ENCODE peak calls at places on chromosomes 7 and 10, in six cellular contexts. H is H9, O is IMR-90, X is mesenchymal stem cell, C is neuronal stem cell, A is H1. T is an unnamed sample. For H3K9me3, the result is how much of the 10 kb centered on the place peaks cover.

GRCh38 chr10:77713506-77714280 is 76.1 kb upstream of the KCNMA1 start:
- DNase-seq in H (no peak), O (peak), X (no peak), C (no peak), A (no peak), T (no peak)

GRCh38 chr10:69733791-69734261 is 67.9 kb upstream of the COL13A1 start:
- DNase-seq in H (no peak), O (peak), X (peak), C (no peak), A (no peak), T (no peak)

GRCh38 chr10:2984682-2985081 is 82.7 kb upstream of the PFKP start:
- DNase-seq in H (no peak), O (no peak), X (no peak), C (no peak), A (no peak), T (no peak)

GRCh38 chr10:12177642-12178041 is 18.0 kb downstream of the NUDT5 start:
- DNase-seq in H (no peak), O (peak), X (no peak), C (no peak), A (no peak), T (no peak)

GRCh38 chr10:52961298-52961697 is 188.7 kb upstream of the MBL2 start:
- DNase-seq in H (no peak), O (no peak), X (peak), C (no peak), A (no peak), T (no peak)

GRCh38 chr10:51430506-51430905 is 268.9 kb downstream of the CSTF2T start:
- DNase-seq in H (no peak), O (no peak), X (no peak), C (no peak), A (no peak), T (no peak)

GRCh38 chr10:4688620-4689019 is 137.4 kb upstream of the AKR1E2 start:
- DNase-seq in H (no peak), O (no peak), X (peak), C (no peak), A (no peak), T (no peak)

GRCh38 chr10:93758911-93759410 is 1.2 kb downstream of the LGI1 start:
- DNase-seq in H (no peak), O (no peak), X (no peak), C (no peak), A (no peak), T (no peak)

GRCh38 chr7:114021135-114021534 is 102.3 kb upstream of the PPP1R3A start:
- DNase-seq in H (no peak), O (peak), X (no peak), C (no peak), A (no peak), T (no peak)

GRCh38 chr7:17584822-17585221 is 286.4 kb downstream of the AHR start:
- DNase-seq in H (no peak), O (peak), X (peak), C (no peak), A (no peak), T (no peak)

GRCh38 chr7:124387056-124387455 is 354.2 kb upstream of the TMEM229A start:
- DNase-seq in H (no peak), O (no peak), X (no peak), C (no peak), A (no peak), T (no peak)

GRCh38 chr10:100496567-100496966 is 23.1 kb downstream of the SEC31B start:
- DNase-seq in H (no peak), O (no peak), X (no peak), C (no peak), A (no peak), T (no peak)

GRCh38 chr7:94325121-94325475 is 69.6 kb upstream of the COL1A2 start:
- DNase-seq in H (no peak), O (no peak), X (no peak), C (no peak), A (no peak), T (no peak)

GRCh38 chr10:21927601-21928000 is 75.9 kb downstream of the DNAJC1 start:
- DNase-seq in H (no peak), O (peak), X (peak), C (no peak), A (no peak), T (peak)

GRCh38 chr7:101728888-101729883 is 88.2 kb upstream of the CUX1 start:
- DNase-seq in H (no peak), O (peak), X (peak), C (no peak), A (no peak), T (peak)

GRCh38 chr7:98133621-98134266 is 27.1 kb downstream of the LMTK2 start:
- DNase-seq in H (no peak), O (peak), X (peak), C (no peak), A (no peak), T (no peak)

GRCh38 chr7:137454169-137455166 is 110.9 kb upstream of the PTN start:
- DNase-seq in H (no peak), O (peak), X (peak), C (peak), A (no peak), T (peak)

GRCh38 chr7:55975944-55976633 is 11.7 kb downstream of the NIPSNAP2 start:
- DNase-seq in H (no peak), O (no peak), X (no peak), C (no peak), A (no peak), T (no peak)

GRCh38 chr7:82172896-82173295 is 270.7 kb downstream of the CACNA2D1 start:
- DNase-seq in H (no peak), O (peak), X (peak), C (no peak), A (no peak), T (no peak)

GRCh38 chr10:61217851-61218565 is 235.2 kb downstream of the TMEM26 start:
- DNase-seq in H (no peak), O (no peak), X (no peak), C (no peak), A (no peak), T (no peak)

GRCh38 chr7:143511593-143512047 is 33.9 kb downstream of the TAS2R41 start:
- DNase-seq in H (no peak), O (no peak), X (no peak), C (no peak), A (no peak), T (no peak)

GRCh38 chr7:93031795-93032194 is 86.0 kb downstream of the SAMD9 start:
- DNase-seq in H (no peak), O (no peak), X (no peak), C (no peak), A (no peak), T (no peak)

GRCh38 chr10:121281576-121281975 is 316.7 kb downstream of the FGFR2 start:
- DNase-seq in H (no peak), O (no peak), X (no peak), C (no peak), A (no peak), T (peak)

GRCh38 chr10:74072503-74072902 is 74.6 kb downstream of the VCL start:
- DNase-seq in H (no peak), O (peak), X (peak), C (no peak), A (no peak), T (no peak)

GRCh38 chr10:49331431-49331830 is 32.5 kb downstream of the C10orf71 start:
- DNase-seq in H (no peak), O (no peak), X (no peak), C (no peak), A (no peak), T (no peak)

GRCh38 chr10:43252166-43252784 is 14.6 kb downstream of the RASGEF1A start:
- DNase-seq in H (peak), O (no peak), X (no peak), C (no peak), A (no peak), T (no peak)

GRCh38 chr10:11164806-11165590 is 147.3 kb downstream of the CELF2 start:
- DNase-seq in H (peak), O (peak), X (peak), C (peak), A (no peak), T (peak)

GRCh38 chr7:55063633-55064032 is 44.8 kb downstream of the EGFR start:
- DNase-seq in H (no peak), O (peak), X (peak), C (no peak), A (no peak), T (peak)

GRCh38 chr10:116880716-116881440 is 31.6 kb downstream of the ENO4 start:
- DNase-seq in H (no peak), O (no peak), X (peak), C (no peak), A (no peak), T (no peak)

GRCh38 chr7:150977382-150978135 is 562 bp downstream of the KCNH2 start:
- DNase-seq in H (no peak), O (no peak), X (no peak), C (no peak), A (no peak), T (no peak)

GRCh38 chr7:70312336-70312735 is 714.1 kb downstream of the AUTS2 start:
- DNase-seq in H (no peak), O (no peak), X (no peak), C (no peak), A (no peak), T (no peak)

GRCh38 chr10:63375458-63375857 is 90.3 kb downstream of the JMJD1C start:
- DNase-seq in H (no peak), O (no peak), X (peak), C (no peak), A (no peak), T (peak)

GRCh38 chr7:86778271-86778670 is 134.6 kb downstream of the GRM3 start:
- DNase-seq in H (no peak), O (no peak), X (no peak), C (no peak), A (no peak), T (no peak)

GRCh38 chr7:86773309-86773708 is 129.6 kb downstream of the GRM3 start:
- DNase-seq in H (no peak), O (no peak), X (no peak), C (no peak), A (no peak), T (no peak)

GRCh38 chr7:86776136-86776535 is 132.4 kb downstream of the GRM3 start:
- DNase-seq in H (no peak), O (no peak), X (no peak), C (no peak), A (no peak), T (no peak)

GRCh38 chr7:86775203-86775602 is 131.5 kb downstream of the GRM3 start:
- DNase-seq in H (no peak), O (no peak), X (no peak), C (no peak), A (no peak), T (no peak)
- H3K23ac ChIP-seq in H (no peak), O (no peak), X (no peak), C (no peak), A (no peak), T (no peak)

DNA sequence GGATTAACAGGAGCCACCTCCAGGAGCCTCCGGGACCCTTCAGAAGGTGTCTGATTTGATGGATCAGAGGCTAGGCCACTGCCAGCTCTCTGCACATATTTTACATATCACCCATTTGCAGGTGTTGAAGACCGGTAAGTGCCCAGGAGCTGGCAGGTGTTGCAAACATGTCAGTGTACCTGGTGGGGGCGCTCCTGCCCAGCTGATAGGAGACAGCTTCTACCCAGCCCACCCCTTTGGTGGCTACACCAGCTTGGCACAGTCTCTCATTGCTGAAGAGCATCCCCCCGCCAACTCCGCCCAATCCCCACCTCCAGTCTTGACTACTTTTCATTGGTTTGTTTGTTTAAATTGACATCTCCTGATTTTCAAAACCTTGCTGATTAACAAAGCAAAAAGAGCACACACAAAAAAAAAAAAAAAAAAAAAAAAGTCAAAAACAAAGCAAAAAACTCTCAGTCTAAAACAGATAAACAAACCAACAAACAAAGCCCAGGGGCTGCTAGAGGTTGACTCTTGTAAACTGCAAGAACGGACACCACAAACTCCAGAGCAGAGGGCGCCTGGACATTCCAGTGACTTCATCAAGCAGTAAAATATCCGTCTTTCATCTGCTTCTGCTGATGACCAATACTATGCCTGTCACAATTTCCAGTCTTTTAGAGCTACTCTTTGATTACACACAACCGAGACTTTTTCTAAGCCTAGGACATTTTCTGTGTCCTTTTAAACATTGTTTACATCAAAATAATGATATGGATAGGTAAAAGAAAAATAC is 275.3 kb downstream of the NRG3 start:
- DNase-seq in H (peak), O (no peak), X (peak), C (peak), A (peak), T (peak)
- H3K4ac ChIP-seq in H (no peak), O (no peak), X (no peak), C (no peak), A (no peak), T (no peak)

DNA sequence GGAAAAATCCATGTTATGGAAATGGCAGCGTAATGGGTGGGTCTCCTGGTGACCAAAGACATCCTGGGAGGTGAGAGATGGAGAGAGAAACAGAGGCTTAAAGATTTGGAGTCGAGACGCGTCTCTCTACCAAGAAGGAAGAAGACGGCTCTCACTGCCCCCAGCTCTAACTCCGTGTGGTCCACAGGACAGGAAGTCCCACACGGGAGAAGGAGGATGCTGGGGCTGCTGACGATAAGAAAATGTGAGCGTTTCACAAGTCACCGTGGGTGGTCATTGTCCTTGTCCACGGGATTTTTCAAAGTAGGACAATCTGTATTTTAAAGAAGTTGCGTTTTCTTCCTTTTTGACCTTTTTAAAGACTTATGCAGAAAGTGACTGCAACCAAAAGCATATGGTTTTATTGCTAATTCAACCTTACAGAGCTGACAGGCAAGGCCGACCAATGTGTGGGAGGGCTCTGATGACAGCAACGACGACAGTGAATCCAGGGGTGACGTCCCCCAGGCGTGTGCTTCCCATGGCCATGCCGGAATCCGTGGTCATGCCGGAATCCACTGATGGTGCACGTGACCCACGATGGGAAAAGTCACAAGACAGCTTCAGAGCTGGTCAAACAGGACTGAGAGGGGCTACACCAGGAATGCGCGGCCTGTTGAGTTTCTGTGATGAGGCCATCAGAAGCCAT is 341.2 kb downstream of the PTPRN2 start:
- DNase-seq in H (peak), O (no peak), X (no peak), C (no peak), A (no peak), T (no peak)
- H3K9me3 ChIP-seq in H (under half), O (half or more), X (under half), C (under half), A (under half), T (under half)

GRCh38 chr10:44978570-44979280 is at the start of gene DEPP1:
- DNase-seq in H (peak), O (peak), X (peak), C (no peak), A (no peak), T (peak)
- H3K23ac ChIP-seq in H (no peak), O (peak), X (peak), C (no peak), A (no peak), T (no peak)

GRCh38 chr10:25504306-25504705 is 329.5 kb downstream of the GPR158 start:
- DNase-seq in H (no peak), O (no peak), X (no peak), C (no peak), A (no peak), T (no peak)

GRCh38 chr10:25505466-25505865 is 330.7 kb downstream of the GPR158 start:
- DNase-seq in H (no peak), O (no peak), X (no peak), C (no peak), A (no peak), T (peak)

GRCh38 chr10:25504838-25505237 is 330.0 kb downstream of the GPR158 start:
- DNase-seq in H (no peak), O (no peak), X (no peak), C (no peak), A (no peak), T (no peak)

GRCh38 chr10:25506821-25507335 is 332.1 kb downstream of the GPR158 start:
- DNase-seq in H (no peak), O (no peak), X (no peak), C (no peak), A (no peak), T (peak)

DNA sequence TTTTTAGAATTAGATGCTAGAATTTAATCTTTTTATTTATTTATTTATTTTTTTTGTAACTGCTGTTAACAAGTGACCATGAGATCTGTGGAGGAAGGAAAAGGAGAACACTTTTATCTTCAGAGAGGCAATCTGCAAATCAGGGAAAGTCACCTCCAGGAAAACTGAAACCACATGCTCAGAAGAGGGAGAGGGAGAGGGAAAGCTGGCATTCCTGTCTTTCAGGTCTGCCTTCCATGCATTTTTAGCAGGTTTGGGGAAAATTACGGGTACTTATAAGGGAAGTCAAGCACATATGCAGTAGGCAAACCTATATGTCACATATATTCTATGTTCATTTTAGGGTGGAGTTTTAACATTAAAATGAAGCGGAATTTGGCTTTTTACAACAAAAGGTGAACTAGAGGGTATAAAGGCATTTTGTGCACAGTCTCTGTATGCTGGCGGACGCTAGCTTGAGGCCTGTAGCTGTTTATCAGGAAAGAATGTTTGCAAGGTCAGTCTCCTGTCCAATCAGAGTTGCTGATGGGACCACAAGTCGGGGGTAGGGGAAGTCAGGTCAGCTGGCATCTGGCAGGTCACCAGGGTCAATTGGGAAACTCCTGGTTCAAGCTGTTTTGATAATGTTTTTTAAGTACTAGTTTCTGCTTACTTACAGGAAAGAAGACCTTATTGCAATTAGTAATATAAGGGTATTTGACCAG is 333.5 kb downstream of the GPR158 start:
- DNase-seq in H (no peak), O (no peak), X (no peak), C (no peak), A (no peak), T (peak)
- H3K4ac ChIP-seq in H (no peak), O (no peak), X (no peak), C (no peak), A (no peak), T (no peak)

GRCh38 chr7:158145370-158145769 is 442.3 kb downstream of the PTPRN2 start:
- DNase-seq in H (no peak), O (no peak), X (no peak), C (no peak), A (no peak), T (no peak)
- H3K9me3 ChIP-seq in H (under half), O (half or more), X (under half), C (under half), A (under half), T (half or more)

GRCh38 chr10:15325243-15326002 is 45.7 kb downstream of the FAM171A1 start:
- DNase-seq in H (no peak), O (peak), X (peak), C (no peak), A (no peak), T (no peak)
- H3K23ac ChIP-seq in H (no peak), O (no peak), X (no peak), C (no peak), A (no peak), T (no peak)

T was measured in trophoblast cell.